ENCODE peak calls at places on chromosome 20, in four cellular contexts. A is tibial nerve, S is GM04504, Y is neuronal stem cell. E is an unnamed sample.

GRCh38 chr20:24949756-24950127 is 673 bp downstream of the CST7 start:
- DNase-seq in A (no peak), Y (no peak), S (no peak), E (no peak)

GRCh38 chr20:19775353-19776201 is 17.5 kb downstream of the RIN2 start:
- DNase-seq in A (no peak), Y (no peak), S (no peak), E (no peak)

GRCh38 chr20:13930246-13930645 is 60.2 kb downstream of the SEL1L2 start:
- DNase-seq in S (no peak), Y (no peak), A (no peak), E (no peak)

GRCh38 chr20:35611482-35611881 is 4.1 kb upstream of the SPAG4 start:
- DNase-seq in A (no peak), Y (no peak), S (no peak), E (no peak)

GRCh38 chr20:4813076-4813838 is 91.5 kb downstream of the PRND start:
- DNase-seq in Y (no peak), S (no peak), A (no peak), E (no peak)

GRCh38 chr20:51335329-51335841 is 207.1 kb downstream of the NFATC2 start:
- DNase-seq in Y (no peak), S (peak), A (no peak), E (peak)

GRCh38 chr20:297925-298754 is 770 bp downstream of the ZCCHC3 start:
- DNase-seq in Y (no peak), S (peak), A (peak), E (no peak)

GRCh38 chr20:325889-326644 is 715 bp downstream of the SOX12 start:
- DNase-seq in S (no peak), Y (peak), A (no peak), E (no peak)

GRCh38 chr20:6836821-6837374 is 69.4 kb downstream of the BMP2 start:
- DNase-seq in S (no peak), A (no peak), Y (no peak), E (no peak)

GRCh38 chr20:3405139-3405538 is 2.3 kb downstream of the DNAAF9 start:
- DNase-seq in Y (no peak), A (no peak), S (no peak), E (no peak)

GRCh38 chr20:37937686-37938085 is 34.8 kb downstream of the VSTM2L start:
- DNase-seq in Y (no peak), A (no peak), S (no peak), E (no peak)

GRCh38 chr20:59472059-59472458 is 132.3 kb upstream of the PHACTR3 start:
- DNase-seq in S (no peak), A (no peak), Y (no peak), E (no peak)

GRCh38 chr20:37741055-37741454 is 47.2 kb downstream of the CTNNBL1 start:
- DNase-seq in S (no peak), Y (no peak), A (no peak), E (no peak)

E was measured in amniotic stem cell.